ENCODE peak calls at places on chromosomes 1 and 21, in ten cellular contexts. U, O, L, G, M, I, W, X, V and H are unnamed samples.

GRCh38 chr1:92701147-92701546 is 83.8 kb downstream of the EVI5 start:
- DNase-seq in U (no peak), O (no peak), L (peak), G (no peak), M (no peak), I (no peak), W (no peak), X (peak), V (no peak), H (no peak)

GRCh38 chr1:45843474-45843905 is 40.1 kb downstream of the MAST2 start:
- DNase-seq in U (no peak), O (no peak), L (peak), G (no peak), M (no peak), I (no peak), W (no peak), X (peak), V (no peak), H (no peak)

GRCh38 chr1:8356256-8357209 is 38.6 kb downstream of the SLC45A1 start:
- DNase-seq in U (peak), O (no peak), L (no peak), G (peak), M (no peak), I (no peak), W (no peak), X (no peak), V (peak), H (no peak)

GRCh38 chr1:114289321-114289720 is 135.7 kb upstream of the SYT6 start:
- DNase-seq in U (no peak), O (no peak), L (no peak), G (no peak), M (no peak), I (no peak), W (no peak), X (no peak), V (no peak), H (no peak)

GRCh38 chr1:174021611-174022079 is 512 bp downstream of the RC3H1 start:
- DNase-seq in U (peak), O (peak), L (peak), G (peak), M (no peak), I (peak), W (peak), X (peak), V (peak), H (no peak)

GRCh38 chr1:223873044-223873443 is 27.3 kb upstream of the TP53BP2 start:
- DNase-seq in U (no peak), O (no peak), L (no peak), G (no peak), M (no peak), I (no peak), W (no peak), X (peak), V (no peak), H (no peak)

GRCh38 chr1:116434849-116435248 is 61.8 kb downstream of the ATP1A1 start:
- DNase-seq in U (no peak), O (no peak), L (peak), G (no peak), M (no peak), I (no peak), W (no peak), X (no peak), V (no peak), H (no peak)

GRCh38 chr1:199157494-199157893 is 518.7 kb downstream of the PTPRC start:
- DNase-seq in U (no peak), O (no peak), L (peak), G (no peak), M (no peak), I (no peak), W (no peak), X (peak), V (no peak), H (no peak)

GRCh38 chr1:175802407-175803123 is 59.2 kb upstream of the TNR start:
- DNase-seq in U (no peak), O (no peak), L (no peak), G (peak), M (peak), I (no peak), W (peak), X (no peak), V (no peak), H (no peak)

GRCh38 chr1:156801409-156802121 is 15.1 kb downstream of the SH2D2A start:
- DNase-seq in U (no peak), O (peak), L (peak), G (peak), M (peak), I (peak), W (no peak), X (peak), V (no peak), H (no peak)

GRCh38 chr21:23131177-23131576 is 2133.0 kb downstream of the NCAM2 start:
- DNase-seq in U (no peak), O (no peak), L (no peak), G (no peak), M (peak), I (peak), W (peak), X (no peak), V (no peak), H (no peak)

GRCh38 chr1:17661546-17662157 is 93.5 kb upstream of the ACTL8 start:
- DNase-seq in U (peak), O (peak), L (peak), G (peak), M (peak), I (peak), W (peak), X (peak), V (no peak), H (no peak)

GRCh38 chr1:5349526-5349925 is 642.7 kb downstream of the NPHP4 start:
- DNase-seq in U (no peak), O (no peak), L (no peak), G (no peak), M (no peak), I (no peak), W (no peak), X (no peak), V (no peak), H (no peak)

GRCh38 chr1:183139281-183139942 is 46.7 kb upstream of the LAMC2 start:
- DNase-seq in U (no peak), O (no peak), L (peak), G (no peak), M (no peak), I (no peak), W (no peak), X (peak), V (no peak), H (no peak)

GRCh38 chr1:186178426-186179043 is 196.5 kb downstream of the TPR start:
- DNase-seq in U (no peak), O (no peak), L (no peak), G (no peak), M (no peak), I (no peak), W (no peak), X (no peak), V (no peak), H (no peak)

GRCh38 chr21:42121792-42122191 is 50.7 kb downstream of the UMODL1 start:
- DNase-seq in U (peak), O (no peak), L (no peak), G (no peak), M (no peak), I (no peak), W (no peak), X (no peak), V (peak), H (no peak)

GRCh38 chr1:93608188-93609109 is 73.2 kb downstream of the BCAR3 start:
- DNase-seq in U (no peak), O (peak), L (peak), G (peak), M (no peak), I (no peak), W (peak), X (peak), V (no peak), H (no peak)

GRCh38 chr1:99465176-99465900 is 180.6 kb upstream of the PALMD start:
- DNase-seq in U (no peak), O (peak), L (peak), G (no peak), M (no peak), I (peak), W (no peak), X (peak), V (no peak), H (no peak)

GRCh38 chr1:38075191-38075590 is 28.6 kb upstream of the POU3F1 start:
- DNase-seq in U (no peak), O (no peak), L (no peak), G (no peak), M (no peak), I (no peak), W (no peak), X (no peak), V (no peak), H (no peak)

GRCh38 chr1:58395355-58395754 is 151.2 kb downstream of the OMA1 start:
- DNase-seq in U (no peak), O (no peak), L (peak), G (no peak), M (no peak), I (no peak), W (no peak), X (peak), V (no peak), H (no peak)

GRCh38 chr1:228397454-228397786 is 9.2 kb downstream of the TRIM11 start:
- DNase-seq in U (peak), O (no peak), L (no peak), G (no peak), M (no peak), I (no peak), W (no peak), X (no peak), V (peak), H (no peak)

GRCh38 chr1:48947761-48948537 is 171.3 kb upstream of the BEND5 start:
- DNase-seq in U (no peak), O (peak), L (peak), G (no peak), M (no peak), I (peak), W (no peak), X (no peak), V (no peak), H (no peak)

GRCh38 chr1:209344146-209344545 is 239.4 kb upstream of the CAMK1G start:
- DNase-seq in U (no peak), O (no peak), L (no peak), G (no peak), M (no peak), I (no peak), W (no peak), X (no peak), V (no peak), H (no peak)

GRCh38 chr1:178371236-178371635 is 125.5 kb downstream of the CLEC20A start:
- DNase-seq in U (no peak), O (no peak), L (peak), G (no peak), M (peak), I (no peak), W (peak), X (peak), V (no peak), H (no peak)

GRCh38 chr1:100034465-100034864 is 64.7 kb downstream of the SLC35A3 start:
- DNase-seq in U (no peak), O (peak), L (no peak), G (no peak), M (peak), I (no peak), W (peak), X (peak), V (no peak), H (no peak)

GRCh38 chr1:33635336-33636012 is 163.0 kb downstream of the ZSCAN20 start:
- DNase-seq in U (no peak), O (no peak), L (no peak), G (no peak), M (no peak), I (no peak), W (no peak), X (no peak), V (no peak), H (no peak)

DNA sequence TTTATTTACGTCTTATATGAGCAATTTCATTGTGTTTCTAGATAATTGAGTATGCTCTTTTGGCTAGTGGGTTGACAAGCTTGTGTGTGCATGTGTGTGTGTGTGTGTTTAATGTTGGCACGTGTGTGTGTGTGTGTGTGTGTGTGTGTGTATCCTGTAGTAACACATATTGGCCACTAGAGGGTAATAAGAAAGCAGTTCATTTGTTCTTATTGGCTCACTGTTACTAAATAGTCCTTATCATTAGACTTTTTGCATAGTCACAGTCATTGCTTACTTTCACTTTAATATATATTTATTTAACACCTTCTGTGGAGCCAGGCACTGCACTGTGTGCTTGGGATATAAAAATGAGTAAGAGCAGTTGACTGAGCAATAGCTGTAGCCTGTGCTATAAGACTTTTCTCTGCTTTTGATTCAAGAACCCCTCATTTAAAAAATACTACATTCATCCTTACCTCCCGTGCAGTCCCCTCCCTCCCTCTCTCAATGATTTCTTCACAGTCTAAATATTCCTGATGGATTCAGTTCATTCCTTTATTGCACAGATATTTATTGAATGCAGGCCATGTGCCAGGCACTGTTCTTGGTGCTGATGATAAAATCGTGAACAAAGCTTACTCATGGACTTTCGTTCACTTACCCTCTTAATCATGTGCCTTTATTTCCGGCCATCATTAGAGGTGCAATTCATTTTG is 96.7 kb downstream of the DYRK1A start:
- DNase-seq in U (no peak), O (peak), L (peak), G (no peak), M (no peak), I (peak), W (peak), X (peak), V (no peak), H (no peak)
- H3K4me3 ChIP-seq in U (peak), O (peak), L (peak), G (no peak), M (no peak), I (no peak), W (no peak), X (peak), V (no peak), H (peak)

DNA sequence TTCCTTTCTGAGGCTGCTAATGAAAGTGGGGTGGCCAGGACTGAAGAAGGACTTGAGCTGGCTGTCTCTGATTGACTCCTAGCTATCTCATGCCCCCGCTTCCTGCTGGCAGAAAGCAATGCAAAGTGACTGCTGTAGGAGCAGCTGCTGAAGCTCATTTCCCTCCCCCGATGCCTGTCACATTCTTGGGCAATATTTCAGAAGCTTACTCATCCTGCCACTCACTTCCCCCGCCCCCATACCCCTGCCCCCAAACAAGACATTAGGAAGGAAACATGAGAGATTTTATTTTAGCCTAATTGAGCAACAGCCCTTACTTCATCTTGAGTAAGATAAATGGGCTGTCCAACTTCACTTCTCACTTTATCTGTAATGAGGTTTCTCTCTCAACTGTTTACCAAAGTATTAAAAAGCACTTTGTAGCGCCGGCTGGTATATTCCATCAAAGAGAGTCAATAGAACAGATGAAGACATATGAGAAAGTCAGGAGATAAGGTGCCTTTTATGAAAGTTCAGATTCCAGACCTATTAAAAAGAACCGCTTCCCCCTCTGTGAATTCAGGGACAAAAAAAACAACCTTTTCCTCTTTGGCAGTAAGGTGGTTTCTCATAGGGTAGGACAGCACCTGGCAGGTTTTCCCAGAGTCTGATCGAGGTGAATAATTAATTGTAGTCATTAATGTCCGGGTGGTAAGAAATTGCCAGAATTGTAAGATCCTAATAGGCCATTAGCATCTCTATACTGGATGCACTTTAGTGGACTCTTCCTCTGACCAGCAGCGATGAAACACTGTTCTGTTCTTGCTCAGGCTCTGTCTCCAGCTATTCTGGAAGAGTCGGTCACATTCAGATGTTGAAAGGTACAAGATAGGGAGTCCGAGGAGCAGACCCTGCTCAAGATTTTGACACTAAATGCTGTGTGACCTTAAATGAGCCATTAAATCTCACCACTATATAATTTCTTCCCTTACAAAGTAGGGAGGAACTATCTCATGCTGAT is 70.2 kb downstream of the SH3GLB1 start:
- DNase-seq in U (peak), O (no peak), L (peak), G (peak), M (peak), I (peak), W (peak), X (peak), V (peak), H (peak)
- H3K27ac ChIP-seq in U (peak), O (peak), L (peak), G (peak), M (peak), I (peak), W (no peak), X (peak), V (no peak), H (peak)

GRCh38 chr1:166166701-166167394 is at the start of gene FAM78B:
- DNase-seq in U (peak), O (peak), L (peak), G (peak), M (peak), I (peak), W (peak), X (peak), V (peak), H (peak)
- TF ChIP-seq CTCF in U (peak), O (no peak), L (no peak), G (no peak), M (no peak), I (peak), W (peak), X (no peak), V (no peak), H (no peak)

GRCh38 chr1:27333717-27334279 is 8.0 kb upstream of the SYTL1 start:
- DNase-seq in U (no peak), O (no peak), L (no peak), G (no peak), M (no peak), I (no peak), W (no peak), X (no peak), V (no peak), H (no peak)
- H3K4me3 ChIP-seq in U (no peak), O (no peak), L (no peak), G (no peak), M (no peak), I (no peak), W (no peak), X (no peak), V (no peak), H (no peak)

GRCh38 chr1:59539961-59540681 is 243.2 kb downstream of the FGGY start:
- DNase-seq in U (no peak), O (no peak), L (no peak), G (no peak), M (no peak), I (no peak), W (no peak), X (no peak), V (no peak), H (no peak)

GRCh38 chr1:59544615-59545014 is 247.7 kb downstream of the FGGY start:
- DNase-seq in U (no peak), O (no peak), L (no peak), G (no peak), M (no peak), I (no peak), W (no peak), X (no peak), V (no peak), H (no peak)

GRCh38 chr1:59543211-59543668 is 246.3 kb downstream of the FGGY start:
- DNase-seq in U (no peak), O (no peak), L (no peak), G (no peak), M (no peak), I (peak), W (peak), X (no peak), V (no peak), H (no peak)

GRCh38 chr1:59541161-59541560 is 244.3 kb downstream of the FGGY start:
- DNase-seq in U (no peak), O (no peak), L (no peak), G (no peak), M (no peak), I (no peak), W (no peak), X (no peak), V (no peak), H (no peak)

GRCh38 chr1:59541891-59542290 is 245.0 kb downstream of the FGGY start:
- DNase-seq in U (no peak), O (no peak), L (peak), G (no peak), M (no peak), I (peak), W (no peak), X (peak), V (no peak), H (no peak)
- H3K27ac ChIP-seq in U (peak), O (no peak), L (no peak), G (no peak), M (no peak), I (peak), W (no peak), X (no peak), V (peak), H (no peak)

DNA sequence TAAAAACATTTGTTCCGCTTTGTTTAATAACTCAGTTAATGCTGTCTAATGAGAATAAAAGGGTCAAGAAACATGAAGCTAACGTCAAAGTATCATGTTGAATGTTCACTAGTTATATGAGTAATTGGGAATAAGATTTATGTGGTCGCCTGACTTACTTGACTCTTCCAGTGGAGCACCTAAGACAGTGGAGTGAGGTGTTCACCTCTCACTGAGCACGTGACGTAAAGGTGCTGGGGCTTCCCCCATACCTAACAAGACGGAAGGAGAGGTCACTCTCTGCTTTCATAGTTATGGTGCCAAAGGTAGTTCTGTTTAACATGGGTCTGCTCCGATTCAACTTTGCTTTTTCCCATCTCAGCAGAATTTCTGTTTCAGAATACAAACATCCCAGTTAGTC is 686 bp downstream of the KMO start:
- DNase-seq in U (no peak), O (no peak), L (no peak), G (no peak), M (no peak), I (no peak), W (no peak), X (no peak), V (no peak), H (no peak)
- TF ChIP-seq CTCF in U (no peak), O (no peak), L (no peak), G (no peak), M (no peak), I (no peak), W (no peak), X (no peak), V (no peak), H (no peak)

DNA sequence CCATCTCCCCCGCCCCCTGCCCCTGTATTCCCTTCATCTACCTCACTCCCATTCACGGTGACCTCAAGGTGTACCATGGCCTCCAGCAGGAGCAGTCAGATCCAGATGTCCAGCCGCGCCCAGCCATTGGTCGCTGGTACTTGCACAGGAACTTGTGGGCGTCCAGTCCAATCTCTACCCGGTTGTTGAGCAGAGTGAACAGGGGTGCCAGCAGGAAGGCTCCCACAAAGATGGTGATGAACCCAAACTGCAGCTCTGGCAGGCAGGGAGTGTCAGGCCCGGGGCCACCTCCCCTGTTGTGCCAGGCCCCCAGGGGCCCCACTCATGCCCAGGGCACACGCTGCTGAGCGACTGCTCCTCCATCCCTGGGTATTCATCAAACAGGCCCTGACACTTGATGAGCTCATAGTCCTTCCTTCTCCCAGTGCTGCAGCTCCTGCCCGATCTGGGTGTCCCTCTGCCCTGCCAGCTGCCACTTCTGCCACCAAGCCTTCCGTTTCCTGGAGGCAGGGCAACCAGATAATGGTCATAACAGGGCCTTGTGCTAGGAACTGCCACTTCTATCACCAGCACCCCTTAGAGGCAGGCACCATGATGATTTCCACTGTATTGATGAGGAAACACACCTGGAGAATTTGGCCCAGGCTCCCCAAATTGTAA is 5.7 kb upstream of the ARHGEF19 start:
- DNase-seq in U (no peak), O (no peak), L (no peak), G (no peak), M (no peak), I (no peak), W (no peak), X (no peak), V (no peak), H (no peak)
- H3K4me3 ChIP-seq in U (peak), O (no peak), L (no peak), G (no peak), M (no peak), I (no peak), W (peak), X (no peak), V (no peak), H (no peak)